ENCODE peak calls at places on chromosome 6, in five cellular contexts. M is Peyer's patch; S is activated effector memory CD4-positive, alpha-beta T cell treated with Interleukin-2 at 50 U/mL for 16 hours; Z is BJ; B is effector memory CD8-positive, alpha-beta T cell. T is an unnamed sample.

GRCh38 chr6:129632081-129632758 is 77.8 kb downstream of the ARHGAP18 start:
- DNase-seq in M (no peak), Z (no peak), B (no peak), S (no peak), T (no peak)

GRCh38 chr6:54491431-54491830 is 183.2 kb downstream of the TINAG start:
- DNase-seq in S (no peak), M (no peak), Z (no peak), B (no peak), T (no peak)

GRCh38 chr6:17393335-17394191 is at the start of gene CAP2:
- DNase-seq in S (no peak), B (no peak), M (peak), Z (peak), T (no peak)

GRCh38 chr6:18742406-18742805 is 355.3 kb downstream of the RNF144B start:
- DNase-seq in B (no peak), M (no peak), S (no peak), Z (no peak), T (no peak)

GRCh38 chr6:102766946-102767345 is 1373.4 kb downstream of the GRIK2 start:
- DNase-seq in S (no peak), B (no peak), Z (no peak), M (no peak), T (no peak)

GRCh38 chr6:25366785-25367657 is 87.8 kb downstream of the CARMIL1 start:
- DNase-seq in B (peak), Z (no peak), M (no peak), S (no peak), T (no peak)

GRCh38 chr6:144283781-144284473 is 1.2 kb upstream of the UTRN start:
- DNase-seq in S (no peak), B (no peak), Z (no peak), M (no peak), T (no peak)

GRCh38 chr6:135451617-135452190 is 45.8 kb downstream of the AHI1 start:
- DNase-seq in S (no peak), B (peak), Z (no peak), M (no peak), T (no peak)

GRCh38 chr6:11033825-11034224 is 10.3 kb downstream of the ELOVL2 start:
- DNase-seq in B (no peak), Z (peak), S (no peak), M (no peak), T (no peak)

GRCh38 chr6:41705996-41706835 is 29.2 kb downstream of the TFEB start:
- DNase-seq in Z (no peak), S (peak), B (peak), M (peak), T (peak)

GRCh38 chr6:47404436-47404835 is 73.2 kb upstream of the CD2AP start:
- DNase-seq in Z (no peak), S (no peak), B (no peak), M (no peak), T (no peak)

GRCh38 chr6:72916298-72916697 is 294.4 kb downstream of the KCNQ5 start:
- DNase-seq in B (no peak), S (no peak), M (no peak), Z (no peak), T (no peak)

GRCh38 chr6:148203970-148204369 is 138.7 kb upstream of the SASH1 start:
- DNase-seq in S (peak), Z (no peak), B (peak), M (no peak), T (no peak)

GRCh38 chr6:10413850-10414765 is 766 bp downstream of the TFAP2A start:
- DNase-seq in S (no peak), M (no peak), B (no peak), Z (no peak), T (no peak)

GRCh38 chr6:127855542-127856159 is 45.2 kb downstream of the THEMIS start:
- DNase-seq in Z (no peak), M (peak), S (peak), B (peak), T (no peak)

GRCh38 chr6:29763491-29764289 is 40.5 kb downstream of the HLA-F start:
- DNase-seq in Z (peak), B (no peak), M (no peak), S (no peak), T (no peak)

GRCh38 chr6:84052204-84052882 is 18.8 kb downstream of the MRAP2 start:
- DNase-seq in S (no peak), Z (no peak), M (no peak), B (no peak), T (no peak)

GRCh38 chr6:28772480-28773381 is 151.1 kb downstream of the TRIM27 start:
- DNase-seq in M (no peak), Z (no peak), S (no peak), B (no peak), T (no peak)

GRCh38 chr6:157194643-157195042 is 128.7 kb downstream of the TMEM242 start:
- DNase-seq in S (no peak), M (no peak), Z (no peak), B (no peak), T (no peak)

GRCh38 chr6:167803816-167804215 is 22.9 kb upstream of the AFDN start:
- DNase-seq in M (no peak), Z (no peak), B (no peak), S (no peak), T (no peak)

GRCh38 chr6:33194431-33194979 is 2.2 kb upstream of the COL11A2 start:
- DNase-seq in M (no peak), S (no peak), B (no peak), Z (no peak), T (no peak)

GRCh38 chr6:105105094-105105493 is 74.7 kb downstream of the POPDC3 start:
- DNase-seq in S (no peak), B (no peak), M (no peak), Z (no peak), T (no peak)

GRCh38 chr6:150604467-150604866 is 4.8 kb downstream of the PLEKHG1 start:
- DNase-seq in S (no peak), B (no peak), Z (no peak), M (no peak), T (no peak)

GRCh38 chr6:89252902-89253301 is 35.7 kb upstream of the GABRR1 start:
- DNase-seq in S (no peak), M (no peak), Z (no peak), B (no peak), T (no peak)

GRCh38 chr6:9139762-9140161 is 704.4 kb upstream of the SLC35B3 start:
- DNase-seq in B (no peak), S (no peak), Z (peak), M (no peak), T (no peak)

T was measured in CD14-positive monocyte.